ENCODE peak calls at places on chromosomes 13 and 19, in six cellular contexts. One of them, this sample, is unnamed.

GRCh38 chr13:66657165-66657895 is 572.8 kb downstream of the PCDH9 start:
- DNase-seq in endothelial cell of umbilical vein: peak; percentile 97
- DNase-seq in neural progenitor cell: peak; percentile 4
- DNase-seq in PC-3: peak; percentile 97
- DNase-seq in mammary epithelial cell: peak; percentile 97
- DNase-seq in HCT116: peak; percentile 70
- DNase-seq in this sample: peak; percentile 72

GRCh38 chr13:59546178-59546577 is 617.5 kb downstream of the DIAPH3 start:
- DNase-seq in PC-3: no peak
- DNase-seq in neural progenitor cell: no peak
- DNase-seq in endothelial cell of umbilical vein: no peak
- DNase-seq in mammary epithelial cell: no peak
- DNase-seq in HCT116: no peak
- DNase-seq in this sample: no peak

GRCh38 chr19:51024924-51025323 is 1.5 kb downstream of the KLK11 start:
- DNase-seq in HCT116: no peak
- DNase-seq in neural progenitor cell: no peak
- DNase-seq in PC-3: no peak
- DNase-seq in mammary epithelial cell: no peak
- DNase-seq in endothelial cell of umbilical vein: no peak
- DNase-seq in this sample: no peak

GRCh38 chr13:77994166-77994565 is 75.5 kb upstream of the EDNRB start:
- DNase-seq in mammary epithelial cell: no peak
- DNase-seq in HCT116: no peak
- DNase-seq in PC-3: no peak
- DNase-seq in neural progenitor cell: no peak
- DNase-seq in endothelial cell of umbilical vein: no peak
- DNase-seq in this sample: no peak

GRCh38 chr19:30434797-30435594 is 62.8 kb downstream of the ZNF536 start:
- DNase-seq in mammary epithelial cell: no peak
- DNase-seq in PC-3: no peak
- DNase-seq in neural progenitor cell: no peak
- DNase-seq in endothelial cell of umbilical vein: no peak
- DNase-seq in HCT116: no peak
- DNase-seq in this sample: no peak

GRCh38 chr19:10219678-10220077 is 11.5 kb downstream of the S1PR2 start:
- DNase-seq in HCT116: no peak
- DNase-seq in endothelial cell of umbilical vein: no peak
- DNase-seq in neural progenitor cell: peak; percentile 26
- DNase-seq in PC-3: peak; percentile 74
- DNase-seq in mammary epithelial cell: peak; percentile 49
- DNase-seq in this sample: peak; percentile 22

GRCh38 chr19:29971002-29971401 is 29.0 kb downstream of the URI1 start:
- DNase-seq in HCT116: no peak
- DNase-seq in neural progenitor cell: no peak
- DNase-seq in mammary epithelial cell: no peak
- DNase-seq in endothelial cell of umbilical vein: no peak
- DNase-seq in PC-3: no peak
- DNase-seq in this sample: no peak

GRCh38 chr13:109743706-109744453 is 42.5 kb downstream of the IRS2 start:
- DNase-seq in mammary epithelial cell: peak; percentile 91
- DNase-seq in neural progenitor cell: no peak
- DNase-seq in PC-3: peak; percentile 87
- DNase-seq in endothelial cell of umbilical vein: peak; percentile 69
- DNase-seq in HCT116: no peak
- DNase-seq in this sample: peak; percentile 92

GRCh38 chr19:55369651-55370304 is 485 bp downstream of the IL11 start:
- DNase-seq in mammary epithelial cell: peak; percentile 50
- DNase-seq in endothelial cell of umbilical vein: no peak
- DNase-seq in HCT116: no peak
- DNase-seq in PC-3: peak; percentile 72
- DNase-seq in neural progenitor cell: peak; percentile 87
- DNase-seq in this sample: peak; percentile 77

GRCh38 chr19:35033067-35034004 is 3.1 kb downstream of the SCN1B start:
- DNase-seq in mammary epithelial cell: no peak
- DNase-seq in HCT116: no peak
- DNase-seq in endothelial cell of umbilical vein: no peak
- DNase-seq in neural progenitor cell: no peak
- DNase-seq in PC-3: no peak
- DNase-seq in this sample: no peak

GRCh38 chr13:23899555-23899954 is 2.3 kb upstream of the C1QTNF9B start:
- DNase-seq in mammary epithelial cell: peak; percentile 27
- DNase-seq in endothelial cell of umbilical vein: peak; percentile 50
- DNase-seq in PC-3: peak; percentile 70
- DNase-seq in HCT116: no peak
- DNase-seq in neural progenitor cell: peak; percentile 34
- DNase-seq in this sample: peak; percentile 47

GRCh38 chr13:35469781-35470380 is 6.6 kb downstream of the MAB21L1 start:
- DNase-seq in mammary epithelial cell: no peak
- DNase-seq in endothelial cell of umbilical vein: no peak
- DNase-seq in HCT116: no peak
- DNase-seq in neural progenitor cell: peak; percentile 65
- DNase-seq in PC-3: no peak
- DNase-seq in this sample: no peak

GRCh38 chr13:26050568-26051230 is 1.1 kb downstream of the SHISA2 start:
- DNase-seq in HCT116: no peak
- DNase-seq in endothelial cell of umbilical vein: peak; percentile 42
- DNase-seq in PC-3: no peak
- DNase-seq in mammary epithelial cell: peak; percentile 48
- DNase-seq in neural progenitor cell: peak; percentile 77
- DNase-seq in this sample: peak; percentile 28

GRCh38 chr19:55526216-55527196 is 10.4 kb downstream of the SBK2 start:
- DNase-seq in mammary epithelial cell: no peak
- DNase-seq in endothelial cell of umbilical vein: peak; percentile 59
- DNase-seq in PC-3: peak; percentile 87
- DNase-seq in neural progenitor cell: no peak
- DNase-seq in HCT116: no peak
- DNase-seq in this sample: peak; percentile 21

GRCh38 chr19:6464070-6464873 is at the start of gene CRB3:
- DNase-seq in neural progenitor cell: peak; percentile 53
- DNase-seq in HCT116: peak; percentile 80
- DNase-seq in mammary epithelial cell: peak; percentile 72
- DNase-seq in endothelial cell of umbilical vein: no peak
- DNase-seq in PC-3: peak; percentile 93
- DNase-seq in this sample: no peak

GRCh38 chr13:48879854-48880253 is 95.9 kb upstream of the FNDC3A start:
- DNase-seq in neural progenitor cell: no peak
- DNase-seq in HCT116: no peak
- DNase-seq in mammary epithelial cell: no peak
- DNase-seq in endothelial cell of umbilical vein: no peak
- DNase-seq in PC-3: no peak
- DNase-seq in this sample: no peak

GRCh38 chr19:40754611-40755247 is 3.7 kb downstream of the SNRPA start:
- DNase-seq in mammary epithelial cell: no peak
- DNase-seq in neural progenitor cell: no peak
- DNase-seq in HCT116: no peak
- DNase-seq in endothelial cell of umbilical vein: no peak
- DNase-seq in PC-3: peak; percentile 14
- DNase-seq in this sample: no peak

GRCh38 chr19:3471954-3472655 is 8.2 kb downstream of the SMIM24 start:
- DNase-seq in endothelial cell of umbilical vein: peak; percentile 29
- DNase-seq in PC-3: peak; percentile 8
- DNase-seq in mammary epithelial cell: no peak
- DNase-seq in neural progenitor cell: peak; percentile 53
- DNase-seq in HCT116: no peak
- DNase-seq in this sample: peak; percentile 46

GRCh38 chr13:114049026-114049425 is 75.2 kb upstream of the C13orf46 start:
- DNase-seq in mammary epithelial cell: no peak
- DNase-seq in neural progenitor cell: no peak
- DNase-seq in endothelial cell of umbilical vein: no peak
- DNase-seq in PC-3: no peak
- DNase-seq in HCT116: no peak
- DNase-seq in this sample: no peak

GRCh38 chr13:50326271-50326670 is 311.0 kb downstream of the KCNRG start:
- DNase-seq in mammary epithelial cell: no peak
- DNase-seq in PC-3: no peak
- DNase-seq in neural progenitor cell: no peak
- DNase-seq in HCT116: no peak
- DNase-seq in endothelial cell of umbilical vein: no peak
- DNase-seq in this sample: no peak

GRCh38 chr19:52735734-52736133 is 890 bp upstream of the ZNF611 start:
- DNase-seq in neural progenitor cell: peak; percentile 90
- DNase-seq in endothelial cell of umbilical vein: peak; percentile 72
- DNase-seq in PC-3: peak; percentile 69
- DNase-seq in mammary epithelial cell: peak; percentile 79
- DNase-seq in HCT116: no peak
- DNase-seq in this sample: no peak

GRCh38 chr19:31316201-31316951 is 32.9 kb downstream of the TSHZ3 start:
- DNase-seq in PC-3: no peak
- DNase-seq in mammary epithelial cell: no peak
- DNase-seq in HCT116: no peak
- DNase-seq in endothelial cell of umbilical vein: peak; percentile 4
- DNase-seq in neural progenitor cell: peak; percentile 84
- DNase-seq in this sample: peak; percentile 48

GRCh38 chr19:47419789-47420188 is 462 bp upstream of the MEIS3 start:
- DNase-seq in neural progenitor cell: peak; percentile 33
- DNase-seq in endothelial cell of umbilical vein: no peak
- DNase-seq in HCT116: no peak
- DNase-seq in mammary epithelial cell: no peak
- DNase-seq in PC-3: no peak
- DNase-seq in this sample: no peak

GRCh38 chr19:47417107-47417745 is 2.1 kb downstream of the MEIS3 start:
- DNase-seq in endothelial cell of umbilical vein: no peak
- DNase-seq in PC-3: no peak
- DNase-seq in neural progenitor cell: peak; percentile 35
- DNase-seq in mammary epithelial cell: no peak
- DNase-seq in HCT116: no peak
- DNase-seq in this sample: peak; percentile 23

GRCh38 chr19:47418595-47419036 is 711 bp downstream of the MEIS3 start:
- DNase-seq in neural progenitor cell: no peak
- DNase-seq in PC-3: no peak
- DNase-seq in endothelial cell of umbilical vein: no peak
- DNase-seq in mammary epithelial cell: no peak
- DNase-seq in HCT116: no peak
- DNase-seq in this sample: no peak

GRCh38 chr19:47417746-47418594 is 1.4 kb downstream of the MEIS3 start:
- DNase-seq in PC-3: no peak
- DNase-seq in HCT116: no peak
- DNase-seq in neural progenitor cell: peak; percentile 12
- DNase-seq in endothelial cell of umbilical vein: no peak
- DNase-seq in mammary epithelial cell: no peak
- DNase-seq in this sample: no peak

DNA sequence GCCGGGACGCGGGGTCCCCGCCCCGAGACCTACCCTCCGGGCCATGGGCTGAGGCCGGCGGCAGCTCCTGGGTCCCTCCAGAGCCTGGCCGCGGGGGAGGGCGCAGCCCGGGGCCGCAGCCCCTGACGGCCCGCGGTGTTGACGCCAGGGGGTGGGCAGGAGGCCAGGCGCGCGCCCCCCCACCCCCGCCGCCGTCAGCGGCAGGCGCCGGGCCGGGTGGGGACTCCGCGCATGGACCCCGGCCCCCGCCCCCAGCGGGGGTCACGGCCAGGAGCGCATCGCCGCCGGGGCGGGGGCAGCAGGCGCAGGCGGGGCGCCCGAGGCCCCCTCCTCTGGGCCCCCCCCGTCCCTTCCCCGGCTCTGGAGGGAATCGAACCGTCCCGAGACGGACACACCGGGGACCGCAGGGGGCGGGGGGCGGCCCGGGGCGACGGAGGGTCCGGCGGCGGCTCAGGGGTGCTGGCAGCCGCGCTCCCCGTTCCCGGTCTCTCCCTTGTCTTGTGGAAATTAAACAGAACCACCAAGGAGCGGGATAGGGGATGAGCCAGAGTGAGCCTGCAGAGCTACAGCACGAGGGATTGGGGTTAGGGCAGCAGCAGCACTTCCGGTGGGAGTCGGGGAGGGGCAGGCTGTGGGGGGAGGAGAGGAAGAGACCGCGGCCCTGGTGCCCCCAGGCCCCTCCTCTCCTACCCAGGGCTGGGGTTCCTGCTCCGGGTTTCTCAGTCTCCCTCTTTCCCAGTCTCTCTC is at the start of gene MEIS3:
- DNase-seq in HCT116: no peak
- DNase-seq in endothelial cell of umbilical vein: no peak
- DNase-seq in PC-3: no peak
- DNase-seq in neural progenitor cell: peak; percentile 74
- DNase-seq in mammary epithelial cell: no peak
- DNase-seq in this sample: peak; percentile 20
- TF ChIP-seq EZH2 in HCT116: no peak
- TF ChIP-seq EZH2 in endothelial cell of umbilical vein: peak; percentile 90
- TF ChIP-seq EZH2 in PC-3: no peak
- TF ChIP-seq EZH2 in neural progenitor cell: no peak
- TF ChIP-seq EZH2 in mammary epithelial cell: no peak
- TF ChIP-seq EZH2 in this sample: no peak

GRCh38 chr19:45340899-45341453 is 426 bp downstream of the KLC3 start:
- DNase-seq in mammary epithelial cell: peak; percentile 46
- DNase-seq in neural progenitor cell: peak; percentile 18
- DNase-seq in endothelial cell of umbilical vein: no peak
- DNase-seq in HCT116: no peak
- DNase-seq in PC-3: no peak
- DNase-seq in this sample: no peak
- TF ChIP-seq EZH2 in mammary epithelial cell: no peak
- TF ChIP-seq EZH2 in neural progenitor cell: peak; percentile 31
- TF ChIP-seq EZH2 in endothelial cell of umbilical vein: no peak
- TF ChIP-seq EZH2 in HCT116: no peak
- TF ChIP-seq EZH2 in PC-3: no peak
- TF ChIP-seq EZH2 in this sample: no peak

GRCh38 chr19:21269813-21270212 is 59.4 kb downstream of the ZNF708 start:
- DNase-seq in neural progenitor cell: no peak
- DNase-seq in mammary epithelial cell: no peak
- DNase-seq in HCT116: no peak
- DNase-seq in endothelial cell of umbilical vein: no peak
- DNase-seq in PC-3: no peak
- DNase-seq in this sample: no peak
- TF ChIP-seq EZH2 in neural progenitor cell: no peak
- TF ChIP-seq EZH2 in mammary epithelial cell: no peak
- TF ChIP-seq EZH2 in HCT116: no peak
- TF ChIP-seq EZH2 in endothelial cell of umbilical vein: no peak
- TF ChIP-seq EZH2 in PC-3: no peak
- TF ChIP-seq EZH2 in this sample: no peak

GRCh38 chr13:71864981-71865857 is 1.8 kb downstream of the DACH1 start:
- DNase-seq in neural progenitor cell: peak; percentile 68
- DNase-seq in mammary epithelial cell: peak; percentile 1
- DNase-seq in PC-3: no peak
- DNase-seq in HCT116: no peak
- DNase-seq in endothelial cell of umbilical vein: peak; percentile 37
- DNase-seq in this sample: peak; percentile 23

GRCh38 chr13:71866173-71867091 is 572 bp downstream of the DACH1 start:
- DNase-seq in HCT116: no peak
- DNase-seq in endothelial cell of umbilical vein: peak; percentile 51
- DNase-seq in PC-3: no peak
- DNase-seq in neural progenitor cell: peak; percentile 71
- DNase-seq in mammary epithelial cell: peak; percentile 1
- DNase-seq in this sample: peak; percentile 9

GRCh38 chr13:71867101-71867814 is at the start of gene DACH1:
- DNase-seq in PC-3: peak; percentile 24
- DNase-seq in HCT116: no peak
- DNase-seq in mammary epithelial cell: peak; percentile 23
- DNase-seq in endothelial cell of umbilical vein: peak; percentile 93
- DNase-seq in neural progenitor cell: peak; percentile 86
- DNase-seq in this sample: peak; percentile 75

GRCh38 chr13:71864094-71864980 is 2.7 kb downstream of the DACH1 start:
- DNase-seq in mammary epithelial cell: peak; percentile 1
- DNase-seq in endothelial cell of umbilical vein: peak; percentile 75
- DNase-seq in HCT116: no peak
- DNase-seq in neural progenitor cell: peak; percentile 87
- DNase-seq in PC-3: no peak
- DNase-seq in this sample: peak; percentile 17

DNA sequence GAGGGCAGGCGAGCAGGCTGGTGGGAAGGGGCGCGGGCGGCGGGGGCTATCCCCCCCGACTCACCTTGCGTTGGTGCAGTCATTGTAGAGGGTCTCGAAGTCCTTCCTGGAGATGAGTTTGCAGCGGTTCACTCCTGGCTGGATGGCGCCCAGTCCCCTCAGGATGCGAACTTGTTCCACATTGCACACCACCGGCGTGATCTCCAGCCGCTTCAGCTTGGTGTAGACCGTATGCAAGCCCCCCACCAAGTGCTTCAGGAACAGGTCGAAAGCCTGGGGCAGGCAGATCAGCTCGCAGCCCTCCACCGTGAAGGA is 1.2 kb downstream of the DACH1 start:
- DNase-seq in PC-3: no peak
- DNase-seq in endothelial cell of umbilical vein: no peak
- DNase-seq in neural progenitor cell: peak; percentile 35
- DNase-seq in HCT116: no peak
- DNase-seq in mammary epithelial cell: no peak
- DNase-seq in this sample: peak; percentile 5
- TF ChIP-seq EZH2 in PC-3: no peak
- TF ChIP-seq EZH2 in endothelial cell of umbilical vein: no peak
- TF ChIP-seq EZH2 in neural progenitor cell: no peak
- TF ChIP-seq EZH2 in HCT116: no peak
- TF ChIP-seq EZH2 in mammary epithelial cell: peak; percentile 68
- TF ChIP-seq EZH2 in this sample: no peak